ENCODE peak calls at places on chromosomes 4 and X, in seven cellular contexts. One of them, this sample, is unnamed.

GRCh38 chr4:891747-892146 is 40.4 kb downstream of the GAK start:
- DNase-seq in upper lobe of left lung: no peak
- DNase-seq in SK-MEL-5: no peak
- DNase-seq in smooth muscle cell of the brain vasculature: no peak
- DNase-seq in SW480: no peak
- DNase-seq in stimulated activated CD4-positive, alpha-beta T cell treated with anti-CD3 and anti-CD28 coated beads, Interleukin-15, amount 100 ng/mL, for 1 hour: no peak
- DNase-seq in EH: peak
- DNase-seq in this sample: no peak

GRCh38 chrX:151920101-151920500 is 7.4 kb downstream of the MAGEA4 start:
- DNase-seq in upper lobe of left lung: no peak
- DNase-seq in SK-MEL-5: no peak
- DNase-seq in smooth muscle cell of the brain vasculature: no peak
- DNase-seq in SW480: no peak
- DNase-seq in stimulated activated CD4-positive, alpha-beta T cell treated with anti-CD3 and anti-CD28 coated beads, Interleukin-15, amount 100 ng/mL, for 1 hour: no peak
- DNase-seq in EH: no peak
- DNase-seq in this sample: no peak

GRCh38 chr4:155207534-155208257 is 740 bp upstream of the NPY2R start:
- DNase-seq in upper lobe of left lung: peak
- DNase-seq in SK-MEL-5: peak
- DNase-seq in smooth muscle cell of the brain vasculature: no peak
- DNase-seq in SW480: no peak
- DNase-seq in stimulated activated CD4-positive, alpha-beta T cell treated with anti-CD3 and anti-CD28 coated beads, Interleukin-15, amount 100 ng/mL, for 1 hour: no peak
- DNase-seq in EH: no peak
- DNase-seq in this sample: no peak

GRCh38 chr4:46123872-46124755 is at the start of gene GABRG1:
- DNase-seq in upper lobe of left lung: no peak
- DNase-seq in SK-MEL-5: no peak
- DNase-seq in smooth muscle cell of the brain vasculature: no peak
- DNase-seq in SW480: peak
- DNase-seq in stimulated activated CD4-positive, alpha-beta T cell treated with anti-CD3 and anti-CD28 coated beads, Interleukin-15, amount 100 ng/mL, for 1 hour: no peak
- DNase-seq in EH: no peak
- DNase-seq in this sample: no peak

GRCh38 chr4:10891866-10892265 is 207.3 kb upstream of the CLNK start:
- DNase-seq in upper lobe of left lung: no peak
- DNase-seq in SK-MEL-5: no peak
- DNase-seq in smooth muscle cell of the brain vasculature: no peak
- DNase-seq in SW480: no peak
- DNase-seq in stimulated activated CD4-positive, alpha-beta T cell treated with anti-CD3 and anti-CD28 coated beads, Interleukin-15, amount 100 ng/mL, for 1 hour: no peak
- DNase-seq in EH: no peak
- DNase-seq in this sample: no peak

GRCh38 chr4:48831532-48832015 is 686 bp downstream of the OCIAD1 start:
- DNase-seq in upper lobe of left lung: no peak
- DNase-seq in SK-MEL-5: peak
- DNase-seq in smooth muscle cell of the brain vasculature: no peak
- DNase-seq in SW480: peak
- DNase-seq in stimulated activated CD4-positive, alpha-beta T cell treated with anti-CD3 and anti-CD28 coated beads, Interleukin-15, amount 100 ng/mL, for 1 hour: no peak
- DNase-seq in EH: peak
- DNase-seq in this sample: peak

GRCh38 chr4:184156169-184156568 is 61.5 kb downstream of the ENPP6 start:
- DNase-seq in upper lobe of left lung: no peak
- DNase-seq in SK-MEL-5: no peak
- DNase-seq in smooth muscle cell of the brain vasculature: no peak
- DNase-seq in SW480: no peak
- DNase-seq in stimulated activated CD4-positive, alpha-beta T cell treated with anti-CD3 and anti-CD28 coated beads, Interleukin-15, amount 100 ng/mL, for 1 hour: no peak
- DNase-seq in EH: no peak
- DNase-seq in this sample: no peak

GRCh38 chr4:85867281-85867680 is 392.3 kb downstream of the ARHGAP24 start:
- DNase-seq in upper lobe of left lung: no peak
- DNase-seq in SK-MEL-5: no peak
- DNase-seq in smooth muscle cell of the brain vasculature: no peak
- DNase-seq in SW480: no peak
- DNase-seq in stimulated activated CD4-positive, alpha-beta T cell treated with anti-CD3 and anti-CD28 coated beads, Interleukin-15, amount 100 ng/mL, for 1 hour: no peak
- DNase-seq in EH: peak
- DNase-seq in this sample: no peak

GRCh38 chr4:155911905-155912304 is 8.4 kb downstream of the TDO2 start:
- DNase-seq in upper lobe of left lung: no peak
- DNase-seq in SK-MEL-5: no peak
- DNase-seq in smooth muscle cell of the brain vasculature: no peak
- DNase-seq in SW480: no peak
- DNase-seq in stimulated activated CD4-positive, alpha-beta T cell treated with anti-CD3 and anti-CD28 coated beads, Interleukin-15, amount 100 ng/mL, for 1 hour: no peak
- DNase-seq in EH: no peak
- DNase-seq in this sample: no peak

GRCh38 chr4:148793221-148793620 is 351.0 kb upstream of the NR3C2 start:
- DNase-seq in upper lobe of left lung: no peak
- DNase-seq in SK-MEL-5: no peak
- DNase-seq in smooth muscle cell of the brain vasculature: no peak
- DNase-seq in SW480: no peak
- DNase-seq in stimulated activated CD4-positive, alpha-beta T cell treated with anti-CD3 and anti-CD28 coated beads, Interleukin-15, amount 100 ng/mL, for 1 hour: no peak
- DNase-seq in EH: no peak
- DNase-seq in this sample: no peak

GRCh38 chr4:4427478-4427870 is 40.6 kb downstream of the NSG1 start:
- DNase-seq in upper lobe of left lung: no peak
- DNase-seq in SK-MEL-5: peak
- DNase-seq in smooth muscle cell of the brain vasculature: no peak
- DNase-seq in SW480: peak
- DNase-seq in stimulated activated CD4-positive, alpha-beta T cell treated with anti-CD3 and anti-CD28 coated beads, Interleukin-15, amount 100 ng/mL, for 1 hour: no peak
- DNase-seq in EH: no peak
- DNase-seq in this sample: no peak

GRCh38 chr4:38094419-38094818 is 134.2 kb downstream of the PTTG2 start:
- DNase-seq in upper lobe of left lung: no peak
- DNase-seq in SK-MEL-5: no peak
- DNase-seq in smooth muscle cell of the brain vasculature: no peak
- DNase-seq in SW480: no peak
- DNase-seq in stimulated activated CD4-positive, alpha-beta T cell treated with anti-CD3 and anti-CD28 coated beads, Interleukin-15, amount 100 ng/mL, for 1 hour: no peak
- DNase-seq in EH: no peak
- DNase-seq in this sample: no peak

GRCh38 chrX:104913348-104913747 is 307.1 kb downstream of the TEX13A start:
- DNase-seq in upper lobe of left lung: no peak
- DNase-seq in SK-MEL-5: peak
- DNase-seq in smooth muscle cell of the brain vasculature: no peak
- DNase-seq in SW480: peak
- DNase-seq in stimulated activated CD4-positive, alpha-beta T cell treated with anti-CD3 and anti-CD28 coated beads, Interleukin-15, amount 100 ng/mL, for 1 hour: no peak
- DNase-seq in EH: no peak
- DNase-seq in this sample: peak

GRCh38 chr4:126526335-126526734 is 1106.4 kb upstream of the INTU start:
- DNase-seq in upper lobe of left lung: no peak
- DNase-seq in SK-MEL-5: no peak
- DNase-seq in smooth muscle cell of the brain vasculature: no peak
- DNase-seq in SW480: no peak
- DNase-seq in stimulated activated CD4-positive, alpha-beta T cell treated with anti-CD3 and anti-CD28 coated beads, Interleukin-15, amount 100 ng/mL, for 1 hour: no peak
- DNase-seq in EH: peak
- DNase-seq in this sample: no peak

GRCh38 chrX:23694606-23695005 is 27.3 kb downstream of the PRDX4 start:
- DNase-seq in upper lobe of left lung: no peak
- DNase-seq in SK-MEL-5: peak
- DNase-seq in smooth muscle cell of the brain vasculature: peak
- DNase-seq in SW480: peak
- DNase-seq in stimulated activated CD4-positive, alpha-beta T cell treated with anti-CD3 and anti-CD28 coated beads, Interleukin-15, amount 100 ng/mL, for 1 hour: no peak
- DNase-seq in EH: peak
- DNase-seq in this sample: peak

GRCh38 chr4:98539299-98539698 is 119.1 kb downstream of the TSPAN5 start:
- DNase-seq in upper lobe of left lung: no peak
- DNase-seq in SK-MEL-5: no peak
- DNase-seq in smooth muscle cell of the brain vasculature: no peak
- DNase-seq in SW480: no peak
- DNase-seq in stimulated activated CD4-positive, alpha-beta T cell treated with anti-CD3 and anti-CD28 coated beads, Interleukin-15, amount 100 ng/mL, for 1 hour: no peak
- DNase-seq in EH: no peak
- DNase-seq in this sample: no peak

GRCh38 chrX:30282527-30282926 is 26.7 kb downstream of the NR0B1 start:
- DNase-seq in upper lobe of left lung: no peak
- DNase-seq in SK-MEL-5: no peak
- DNase-seq in smooth muscle cell of the brain vasculature: no peak
- DNase-seq in SW480: no peak
- DNase-seq in stimulated activated CD4-positive, alpha-beta T cell treated with anti-CD3 and anti-CD28 coated beads, Interleukin-15, amount 100 ng/mL, for 1 hour: no peak
- DNase-seq in EH: peak
- DNase-seq in this sample: no peak

GRCh38 chrX:45322382-45322781 is 121.7 kb upstream of the DIPK2B start:
- DNase-seq in upper lobe of left lung: no peak
- DNase-seq in SK-MEL-5: peak
- DNase-seq in smooth muscle cell of the brain vasculature: peak
- DNase-seq in SW480: peak
- DNase-seq in stimulated activated CD4-positive, alpha-beta T cell treated with anti-CD3 and anti-CD28 coated beads, Interleukin-15, amount 100 ng/mL, for 1 hour: no peak
- DNase-seq in EH: peak
- DNase-seq in this sample: peak

GRCh38 chr4:159390648-159391047 is 287.8 kb downstream of the RAPGEF2 start:
- DNase-seq in upper lobe of left lung: no peak
- DNase-seq in SK-MEL-5: peak
- DNase-seq in smooth muscle cell of the brain vasculature: peak
- DNase-seq in SW480: peak
- DNase-seq in stimulated activated CD4-positive, alpha-beta T cell treated with anti-CD3 and anti-CD28 coated beads, Interleukin-15, amount 100 ng/mL, for 1 hour: no peak
- DNase-seq in EH: peak
- DNase-seq in this sample: peak

GRCh38 chr4:156746111-156746510 is 225.5 kb downstream of the PDGFC start:
- DNase-seq in upper lobe of left lung: no peak
- DNase-seq in SK-MEL-5: no peak
- DNase-seq in smooth muscle cell of the brain vasculature: no peak
- DNase-seq in SW480: no peak
- DNase-seq in stimulated activated CD4-positive, alpha-beta T cell treated with anti-CD3 and anti-CD28 coated beads, Interleukin-15, amount 100 ng/mL, for 1 hour: no peak
- DNase-seq in EH: no peak
- DNase-seq in this sample: no peak

GRCh38 chr4:55549888-55550287 is 3.2 kb upstream of the CLOCK start:
- DNase-seq in upper lobe of left lung: no peak
- DNase-seq in SK-MEL-5: no peak
- DNase-seq in smooth muscle cell of the brain vasculature: no peak
- DNase-seq in SW480: peak
- DNase-seq in stimulated activated CD4-positive, alpha-beta T cell treated with anti-CD3 and anti-CD28 coated beads, Interleukin-15, amount 100 ng/mL, for 1 hour: no peak
- DNase-seq in EH: peak
- DNase-seq in this sample: peak

GRCh38 chrX:11629593-11630211 is 36.0 kb downstream of the ARHGAP6 start:
- DNase-seq in upper lobe of left lung: no peak
- DNase-seq in SK-MEL-5: no peak
- DNase-seq in smooth muscle cell of the brain vasculature: peak
- DNase-seq in SW480: no peak
- DNase-seq in stimulated activated CD4-positive, alpha-beta T cell treated with anti-CD3 and anti-CD28 coated beads, Interleukin-15, amount 100 ng/mL, for 1 hour: no peak
- DNase-seq in EH: peak
- DNase-seq in this sample: no peak

GRCh38 chr4:535924-536281 is 36.9 kb downstream of the PIGG start:
- DNase-seq in upper lobe of left lung: peak
- DNase-seq in SK-MEL-5: no peak
- DNase-seq in smooth muscle cell of the brain vasculature: no peak
- DNase-seq in SW480: no peak
- DNase-seq in stimulated activated CD4-positive, alpha-beta T cell treated with anti-CD3 and anti-CD28 coated beads, Interleukin-15, amount 100 ng/mL, for 1 hour: no peak
- DNase-seq in EH: no peak
- DNase-seq in this sample: no peak

GRCh38 chr4:69855822-69856221 is 4.1 kb downstream of the SULT1E1 start:
- DNase-seq in upper lobe of left lung: no peak
- DNase-seq in SK-MEL-5: no peak
- DNase-seq in smooth muscle cell of the brain vasculature: no peak
- DNase-seq in SW480: no peak
- DNase-seq in stimulated activated CD4-positive, alpha-beta T cell treated with anti-CD3 and anti-CD28 coated beads, Interleukin-15, amount 100 ng/mL, for 1 hour: no peak
- DNase-seq in EH: no peak
- DNase-seq in this sample: no peak

GRCh38 chr4:6257243-6258025 is 12.2 kb upstream of the WFS1 start:
- DNase-seq in upper lobe of left lung: no peak
- DNase-seq in SK-MEL-5: no peak
- DNase-seq in smooth muscle cell of the brain vasculature: no peak
- DNase-seq in SW480: peak
- DNase-seq in stimulated activated CD4-positive, alpha-beta T cell treated with anti-CD3 and anti-CD28 coated beads, Interleukin-15, amount 100 ng/mL, for 1 hour: no peak
- DNase-seq in EH: no peak
- DNase-seq in this sample: no peak

GRCh38 chr4:133320576-133321170 is 171.6 kb downstream of the PCDH10 start:
- DNase-seq in upper lobe of left lung: no peak
- DNase-seq in SK-MEL-5: peak
- DNase-seq in smooth muscle cell of the brain vasculature: no peak
- DNase-seq in SW480: peak
- DNase-seq in stimulated activated CD4-positive, alpha-beta T cell treated with anti-CD3 and anti-CD28 coated beads, Interleukin-15, amount 100 ng/mL, for 1 hour: no peak
- DNase-seq in EH: peak
- DNase-seq in this sample: peak

GRCh38 chr4:98293089-98293887 is 32.1 kb downstream of the RAP1GDS1 start:
- DNase-seq in upper lobe of left lung: no peak
- DNase-seq in SK-MEL-5: peak
- DNase-seq in smooth muscle cell of the brain vasculature: no peak
- DNase-seq in SW480: no peak
- DNase-seq in stimulated activated CD4-positive, alpha-beta T cell treated with anti-CD3 and anti-CD28 coated beads, Interleukin-15, amount 100 ng/mL, for 1 hour: no peak
- DNase-seq in EH: peak
- DNase-seq in this sample: no peak

GRCh38 chrX:123846598-123847038 is 13.2 kb upstream of the XIAP start:
- DNase-seq in upper lobe of left lung: no peak
- DNase-seq in SK-MEL-5: peak
- DNase-seq in smooth muscle cell of the brain vasculature: no peak
- DNase-seq in SW480: no peak
- DNase-seq in stimulated activated CD4-positive, alpha-beta T cell treated with anti-CD3 and anti-CD28 coated beads, Interleukin-15, amount 100 ng/mL, for 1 hour: no peak
- DNase-seq in EH: peak
- DNase-seq in this sample: peak

GRCh38 chrX:57137481-57137880 is 284 bp upstream of the SPIN2A start:
- DNase-seq in upper lobe of left lung: no peak
- DNase-seq in SK-MEL-5: no peak
- DNase-seq in smooth muscle cell of the brain vasculature: no peak
- DNase-seq in SW480: no peak
- DNase-seq in stimulated activated CD4-positive, alpha-beta T cell treated with anti-CD3 and anti-CD28 coated beads, Interleukin-15, amount 100 ng/mL, for 1 hour: no peak
- DNase-seq in EH: peak
- DNase-seq in this sample: no peak

GRCh38 chr4:10917475-10918103 is 233.0 kb upstream of the CLNK start:
- DNase-seq in upper lobe of left lung: no peak
- DNase-seq in SK-MEL-5: no peak
- DNase-seq in smooth muscle cell of the brain vasculature: peak
- DNase-seq in SW480: no peak
- DNase-seq in stimulated activated CD4-positive, alpha-beta T cell treated with anti-CD3 and anti-CD28 coated beads, Interleukin-15, amount 100 ng/mL, for 1 hour: no peak
- DNase-seq in EH: no peak
- DNase-seq in this sample: no peak

GRCh38 chrX:116194649-116195048 is 24.1 kb downstream of the AGTR2 start:
- DNase-seq in upper lobe of left lung: no peak
- DNase-seq in SK-MEL-5: no peak
- DNase-seq in smooth muscle cell of the brain vasculature: no peak
- DNase-seq in SW480: no peak
- DNase-seq in stimulated activated CD4-positive, alpha-beta T cell treated with anti-CD3 and anti-CD28 coated beads, Interleukin-15, amount 100 ng/mL, for 1 hour: no peak
- DNase-seq in EH: no peak
- DNase-seq in this sample: peak

GRCh38 chr4:112178731-112179130 is 33.5 kb downstream of the FAM241A start:
- DNase-seq in upper lobe of left lung: no peak
- DNase-seq in SK-MEL-5: no peak
- DNase-seq in smooth muscle cell of the brain vasculature: no peak
- DNase-seq in SW480: no peak
- DNase-seq in stimulated activated CD4-positive, alpha-beta T cell treated with anti-CD3 and anti-CD28 coated beads, Interleukin-15, amount 100 ng/mL, for 1 hour: no peak
- DNase-seq in EH: peak
- DNase-seq in this sample: no peak

This sample was measured in RKO.